ENCODE peak calls at places on chromosomes 16 and 17, in four cellular contexts. D is trophoblast cell, B is T-cell, S is thoracic aorta. A is an unnamed sample.

GRCh38 chr17:17391575-17392370 is 85.0 kb upstream of the MED9 start:
- DNase-seq in B (peak; percentile 69), D (no peak), S (no peak), A (peak; percentile 61)

GRCh38 chr17:63609820-63610573 is 9.3 kb downstream of the TACO1 start:
- DNase-seq in D (no peak), B (no peak), S (no peak), A (no peak)

GRCh38 chr16:30786936-30787612 is at the start of gene ZNF629:
- DNase-seq in B (no peak), D (no peak), S (peak; percentile 57), A (no peak)

GRCh38 chr16:19505600-19506303 is 16.1 kb downstream of the GDE1 start:
- DNase-seq in S (no peak), B (no peak), D (peak; percentile 40), A (no peak)

GRCh38 chr16:22317001-22317530 is 19.9 kb downstream of the POLR3E start:
- DNase-seq in B (no peak), S (no peak), D (no peak), A (no peak)

GRCh38 chr17:7282752-7283321 is 1.3 kb downstream of the SLC2A4 start:
- DNase-seq in D (no peak), B (no peak), S (no peak), A (no peak)

GRCh38 chr17:4438162-4438944 is 4.6 kb downstream of the SPNS3 start:
- DNase-seq in B (no peak), S (no peak), D (no peak), A (no peak)

GRCh38 chr17:13228711-13229110 is 210.9 kb upstream of the ELAC2 start:
- DNase-seq in D (no peak), S (no peak), B (no peak), A (no peak)

GRCh38 chr17:16980813-16981731 is 9.2 kb upstream of the TNFRSF13B start:
- DNase-seq in S (no peak), B (no peak), D (no peak), A (no peak)

GRCh38 chr17:65956814-65957213 is 235.1 kb downstream of the CEP112 start:
- DNase-seq in B (no peak), D (no peak), S (no peak), A (no peak)

GRCh38 chr17:70829876-70830275 is 660.5 kb downstream of the KCNJ2 start:
- DNase-seq in S (no peak), D (no peak), B (no peak), A (no peak)

GRCh38 chr16:1913327-1914083 is 4.7 kb downstream of the HS3ST6 start:
- DNase-seq in S (no peak), D (no peak), B (no peak), A (no peak)